ENCODE peak calls at places on chromosome 4, in four cellular contexts. C, H, B and W are unnamed samples.

GRCh38 chr4:6562931-6563901 is 11.8 kb upstream of the MAN2B2 start:
- DNase-seq in C (no peak), B (peak; percentile 73), H (no peak), W (no peak)

GRCh38 chr4:150493846-150494245 is 88.1 kb upstream of the MAB21L2 start:
- DNase-seq in B (peak; percentile 8), C (no peak), H (peak; percentile 26), W (no peak)

GRCh38 chr4:21765810-21766407 is 182.7 kb downstream of the KCNIP4 start:
- DNase-seq in C (peak; percentile 29), B (peak; percentile 61), H (no peak), W (peak; percentile 41)

GRCh38 chr4:53763813-53764597 is 172.7 kb upstream of the LNX1 start:
- DNase-seq in H (peak; percentile 93), B (peak; percentile 87), C (peak; percentile 89), W (no peak)

GRCh38 chr4:22162454-22162853 is 213.9 kb upstream of the KCNIP4 start:
- DNase-seq in H (no peak), B (no peak), C (no peak), W (no peak)

GRCh38 chr4:155179216-155179615 is 29.2 kb upstream of the NPY2R start:
- DNase-seq in B (no peak), H (peak; percentile 2), C (no peak), W (no peak)

GRCh38 chr4:106614446-106614845 is 245.9 kb upstream of the GIMD1 start:
- DNase-seq in H (peak; percentile 24), B (peak; percentile 15), C (peak; percentile 35), W (no peak)

GRCh38 chr4:124433500-124433899 is 279.0 kb downstream of the ANKRD50 start:
- DNase-seq in B (peak; percentile 19), C (no peak), H (peak; percentile 16), W (no peak)

GRCh38 chr4:182309877-182310276 is 66.7 kb downstream of the TENM3 start:
- DNase-seq in B (no peak), H (no peak), C (no peak), W (no peak)

GRCh38 chr4:102815981-102816380 is 11.4 kb downstream of the UBE2D3 start:
- DNase-seq in H (peak; percentile 93), C (peak; percentile 95), B (peak; percentile 95), W (no peak)

GRCh38 chr4:140611854-140612253 is 43.1 kb upstream of the UCP1 start:
- DNase-seq in C (peak; percentile 48), B (peak; percentile 26), H (no peak), W (no peak)

GRCh38 chr4:104491826-104492771 is 2.6 kb downstream of the CXXC4 start:
- DNase-seq in C (no peak), H (peak; percentile 29), B (peak; percentile 3), W (no peak)

GRCh38 chr4:19752600-19752999 is 499.1 kb upstream of the SLIT2 start:
- DNase-seq in H (no peak), C (no peak), B (no peak), W (no peak)

GRCh38 chr4:83389037-83389755 is 54.5 kb upstream of the HPSE start:
- DNase-seq in B (peak; percentile 67), H (no peak), C (no peak), W (peak; percentile 33)

GRCh38 chr4:5203925-5204324 is 152.6 kb downstream of the STK32B start:
- DNase-seq in B (peak; percentile 28), H (no peak), C (no peak), W (no peak)

GRCh38 chr4:37889849-37890500 is 909 bp upstream of the TBC1D1 start:
- DNase-seq in C (peak; percentile 1), B (peak; percentile 13), H (no peak), W (no peak)

GRCh38 chr4:76614589-76614988 is 179.6 kb downstream of the SHROOM3 start:
- DNase-seq in H (peak; percentile 80), B (peak; percentile 88), C (peak; percentile 83), W (no peak)

GRCh38 chr4:106585920-106586349 is 217.4 kb upstream of the GIMD1 start:
- DNase-seq in C (no peak), B (peak; percentile 37), H (no peak), W (no peak)

GRCh38 chr4:95197353-95197752 is 351.4 kb downstream of the UNC5C start:
- DNase-seq in H (no peak), B (no peak), C (no peak), W (no peak)

GRCh38 chr4:103786014-103786413 is 66.2 kb upstream of the TACR3 start:
- DNase-seq in C (no peak), B (peak; percentile 69), H (peak; percentile 2), W (peak; percentile 59)

GRCh38 chr4:151730003-151730559 is 30.7 kb downstream of the GATB start:
- DNase-seq in B (peak; percentile 22), C (no peak), H (peak; percentile 10), W (no peak)

GRCh38 chr4:159174645-159175147 is 71.8 kb downstream of the RAPGEF2 start:
- DNase-seq in B (peak; percentile 9), H (no peak), C (peak; percentile 12), W (no peak)

GRCh38 chr4:139628184-139629012 is 37.2 kb upstream of the MGST2 start:
- DNase-seq in B (no peak), H (no peak), C (no peak), W (no peak)

GRCh38 chr4:89609756-89610155 is 227.2 kb downstream of the SNCA start:
- DNase-seq in B (no peak), H (no peak), C (no peak), W (no peak)

GRCh38 chr4:42397635-42398447 is 553 bp downstream of the SHISA3 start:
- DNase-seq in B (peak; percentile 36), H (peak; percentile 17), C (peak; percentile 12), W (peak; percentile 17)

GRCh38 chr4:985123-985830 is 1.6 kb upstream of the IDUA start:
- DNase-seq in H (no peak), C (no peak), B (peak; percentile 77), W (no peak)

GRCh38 chr4:76305971-76306881 is at the start of gene STBD1:
- DNase-seq in B (peak; percentile 83), H (peak; percentile 60), C (peak; percentile 49), W (no peak)

GRCh38 chr4:74539043-74539790 is 94.3 kb downstream of the AREG start:
- DNase-seq in H (peak; percentile 33), B (peak; percentile 52), C (no peak), W (no peak)

GRCh38 chr4:52051213-52051614 is at the start of gene SPATA18:
- DNase-seq in H (peak; percentile 10), B (peak; percentile 78), C (no peak), W (no peak)

GRCh38 chr4:52054254-52054653 is 3.1 kb downstream of the SPATA18 start:
- DNase-seq in B (no peak), C (no peak), H (no peak), W (no peak)

GRCh38 chr4:52052475-52052780 is 1.3 kb downstream of the SPATA18 start:
- DNase-seq in H (peak; percentile 49), B (peak; percentile 43), C (peak; percentile 20), W (no peak)

GRCh38 chr4:52057196-52057595 is 6.1 kb downstream of the SPATA18 start:
- DNase-seq in B (no peak), H (no peak), C (no peak), W (no peak)

DNA sequence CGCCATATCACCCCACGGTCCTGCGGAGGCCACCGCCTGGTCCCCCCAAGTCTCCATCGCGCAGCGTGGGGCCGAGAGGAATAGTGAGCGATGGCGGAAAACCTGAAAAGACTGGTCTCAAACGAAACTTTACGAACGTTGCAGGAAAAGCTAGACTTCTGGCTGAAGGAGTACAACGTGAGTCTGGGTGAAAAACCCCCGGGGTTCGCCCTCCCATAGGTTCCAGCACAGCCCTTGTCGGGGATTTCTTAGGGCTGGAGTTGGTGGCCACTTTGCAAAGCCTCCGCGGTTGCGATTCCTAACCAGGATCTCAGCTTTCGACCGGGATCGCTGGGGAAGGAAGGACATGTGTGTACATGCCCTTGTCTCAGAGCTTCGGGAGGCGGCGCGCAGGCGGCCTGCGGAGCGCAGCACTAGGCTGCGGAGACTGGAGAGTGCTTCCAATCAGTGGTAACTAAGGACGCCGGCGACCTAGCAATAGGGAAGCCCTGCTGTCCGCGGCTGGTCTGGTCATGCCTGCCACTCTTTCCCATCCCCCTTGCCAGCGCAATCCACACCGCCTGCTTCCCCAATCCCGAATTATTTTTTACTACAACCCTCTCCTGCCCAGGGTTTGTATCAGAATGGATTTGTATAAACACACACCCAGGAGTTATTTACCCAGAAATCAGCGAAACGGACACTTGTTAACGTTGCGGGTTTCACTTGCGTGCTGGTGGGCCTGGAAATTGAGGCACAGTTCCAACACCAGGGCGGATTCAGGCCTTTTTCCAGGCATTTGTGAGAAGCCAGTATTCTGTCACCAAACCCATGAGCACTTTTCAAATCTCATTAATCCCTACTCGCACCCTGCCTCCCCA is 741 bp downstream of the SPATA18 start:
- DNase-seq in B (peak; percentile 95), H (peak; percentile 88), C (peak; percentile 89), W (no peak)
- H2AFZ ChIP-seq in B (peak overlapping the region; percentile 88), H (peak overlapping the region; percentile 96), C (peak overlapping the region; percentile 92), W (no peak overlapping the region)

DNA sequence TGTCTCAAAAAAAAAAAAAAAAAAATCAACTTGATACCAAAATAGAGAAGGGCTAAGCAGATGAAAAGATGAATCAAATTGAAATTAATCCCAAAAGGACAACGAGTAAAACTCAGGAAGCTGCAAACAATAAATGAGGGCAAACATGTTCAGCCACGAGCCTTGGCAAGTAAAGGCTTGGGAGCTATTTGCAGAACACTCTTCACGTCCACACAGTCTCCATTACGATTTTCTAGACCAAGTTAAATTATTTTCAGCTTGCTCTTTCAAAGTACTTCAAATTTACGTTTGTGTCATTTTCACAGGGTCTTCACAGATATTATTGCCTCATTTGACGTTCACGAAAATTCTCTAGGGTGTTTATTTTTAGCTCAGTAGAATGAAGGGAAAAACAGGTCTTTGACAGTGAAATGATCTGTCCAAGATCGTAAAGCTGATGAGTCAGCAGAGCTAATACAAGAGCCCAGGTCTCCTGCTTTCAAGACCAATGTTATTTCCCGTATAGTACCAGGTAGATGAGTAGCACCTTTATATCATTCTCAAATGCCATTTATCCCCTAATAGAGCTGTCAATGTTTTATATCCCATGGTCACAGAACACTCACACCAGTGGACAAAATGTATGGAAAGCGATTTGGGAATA is 20.9 kb downstream of the KLB start:
- DNase-seq in H (no peak), C (no peak), B (no peak), W (no peak)
- H2AFZ ChIP-seq in H (no peak overlapping the region), C (no peak overlapping the region), B (peak overlapping the region; percentile 28), W (no peak overlapping the region)

DNA sequence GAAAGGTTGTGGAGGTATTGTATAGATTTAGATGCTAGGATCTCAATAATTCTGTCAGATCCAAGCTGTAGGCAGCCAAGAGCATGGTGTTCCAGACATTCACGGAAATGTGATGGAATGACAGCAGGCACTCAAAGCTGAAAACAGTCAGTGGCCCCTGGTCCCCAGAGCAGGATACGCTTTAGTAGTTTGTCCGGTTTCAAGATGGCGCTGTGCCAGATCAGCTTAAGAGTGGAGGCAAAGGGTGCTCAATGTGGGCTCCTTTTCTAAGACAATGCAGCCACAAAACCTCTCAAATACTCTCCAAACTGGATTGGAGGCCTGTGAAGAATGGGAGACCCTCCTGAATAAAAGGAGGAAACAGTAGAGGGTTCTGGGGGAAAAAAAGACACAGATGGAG is 291.2 kb upstream of the HS3ST1 start:
- DNase-seq in C (no peak), B (no peak), H (no peak), W (no peak)
- H2AFZ ChIP-seq in C (no peak overlapping the region), B (no peak overlapping the region), H (no peak overlapping the region), W (no peak overlapping the region)

GRCh38 chr4:43496602-43497001 is 604.1 kb downstream of the GRXCR1 start:
- DNase-seq in C (no peak), B (no peak), H (no peak), W (no peak)
- H2AFZ ChIP-seq in C (no peak overlapping the region), B (peak overlapping the region; percentile 64), H (no peak overlapping the region), W (no peak overlapping the region)